ENCODE peak calls at places on chromosomes 16 and 17, in eight cellular contexts. M is stomach, N is transverse colon, E is tibial nerve, A is A549, Z is endothelial cell of umbilical vein, P is body of pancreas, G is adrenal gland. D is an unnamed sample. For H3K4me1, the result is how much of the 10 kb centered on the place peaks cover.

GRCh38 chr17:48552453-48553189 is 7.7 kb upstream of the HOXB2 start:
- DNase-seq in M (no peak), N (no peak), E (no peak), A (no peak), Z (no peak), P (no peak), G (no peak), D (no peak)

GRCh38 chr16:11743308-11744074 is 834 bp upstream of the TXNDC11 start:
- DNase-seq in M (peak), N (peak), E (peak), A (peak), Z (peak), P (peak), G (peak), D (peak)

GRCh38 chr17:74280093-74280513 is 6.1 kb downstream of the DNAI2 start:
- DNase-seq in M (no peak), N (peak), E (no peak), A (no peak), Z (no peak), P (no peak), G (no peak), D (no peak)

GRCh38 chr16:82088483-82088882 is 53.4 kb downstream of the HSD17B2 start:
- DNase-seq in M (no peak), N (no peak), E (no peak), A (no peak), Z (no peak), P (no peak), G (no peak), D (peak)

GRCh38 chr17:79406316-79406715 is 204.5 kb downstream of the RBFOX3 start:
- DNase-seq in M (no peak), N (no peak), E (no peak), A (no peak), Z (peak), P (no peak), G (no peak), D (no peak)

GRCh38 chr17:4877089-4877488 is 22.2 kb upstream of the C17orf107 start:
- DNase-seq in M (no peak), N (no peak), E (no peak), A (no peak), Z (no peak), P (no peak), G (no peak), D (no peak)

GRCh38 chr17:62727916-62728672 is 80.0 kb downstream of the MARCHF10 start:
- DNase-seq in M (no peak), N (no peak), E (no peak), A (peak), Z (peak), P (no peak), G (no peak), D (no peak)

GRCh38 chr17:31202968-31203367 is 94.1 kb downstream of the OMG start:
- DNase-seq in M (no peak), N (no peak), E (no peak), A (no peak), Z (no peak), P (no peak), G (no peak), D (no peak)

GRCh38 chr16:3835089-3835602 is 45.4 kb downstream of the CREBBP start:
- DNase-seq in M (no peak), N (no peak), E (no peak), A (no peak), Z (no peak), P (no peak), G (no peak), D (no peak)

GRCh38 chr16:50841081-50841886 is 99.4 kb downstream of the CYLD start:
- DNase-seq in M (no peak), N (no peak), E (no peak), A (no peak), Z (no peak), P (no peak), G (peak), D (no peak)

GRCh38 chr16:85610446-85611204 is 2.5 kb upstream of the GSE1 start:
- DNase-seq in M (peak), N (peak), E (peak), A (peak), Z (peak), P (peak), G (peak), D (peak)

GRCh38 chr16:85612191-85612800 is 826 bp upstream of the GSE1 start:
- DNase-seq in M (peak), N (peak), E (peak), A (peak), Z (no peak), P (peak), G (peak), D (peak)

GRCh38 chr16:85612801-85613608 is at the start of gene GSE1:
- DNase-seq in M (peak), N (peak), E (peak), A (peak), Z (peak), P (peak), G (peak), D (peak)

GRCh38 chr16:85611205-85611454 is 2.0 kb upstream of the GSE1 start:
- DNase-seq in M (no peak), N (no peak), E (no peak), A (peak), Z (no peak), P (no peak), G (no peak), D (no peak)

GRCh38 chr16:85611455-85612190 is 1.5 kb upstream of the GSE1 start:
- DNase-seq in M (peak), N (peak), E (peak), A (peak), Z (peak), P (peak), G (peak), D (peak)
- TF ChIP-seq POLR2A in M (no peak), N (peak), E (peak), A (peak), Z (no peak), P (peak), G (no peak), D (peak)

DNA sequence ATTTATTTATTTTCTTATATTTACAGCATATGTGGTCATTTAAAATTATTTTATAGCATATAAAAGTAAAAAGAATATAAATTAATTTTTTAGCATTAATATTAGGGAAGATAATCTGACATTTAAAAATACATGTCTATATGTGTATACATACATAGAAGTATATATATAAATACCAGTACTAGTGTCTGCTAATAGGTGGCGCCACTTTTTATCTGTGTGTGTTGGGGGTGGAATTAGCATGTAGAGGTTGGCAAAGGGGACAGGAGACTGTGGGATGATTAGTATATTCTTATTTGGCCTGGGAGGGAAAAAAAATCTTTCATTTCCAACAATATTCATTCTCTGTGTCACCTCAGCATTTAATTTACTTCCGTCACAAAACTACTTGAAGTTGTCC is 359.1 kb downstream of the WWOX start:
- DNase-seq in M (no peak), N (no peak), E (no peak), A (no peak), Z (no peak), P (no peak), G (no peak), D (no peak)
- TF ChIP-seq CTCF in M (no peak), N (no peak), E (no peak), A (no peak), Z (no peak), P (no peak), G (no peak), D (no peak)

GRCh38 chr17:75739801-75740200 is 18.5 kb downstream of the ITGB4 start:
- DNase-seq in M (no peak), N (no peak), E (no peak), A (no peak), Z (no peak), P (no peak), G (no peak), D (no peak)

GRCh38 chr17:75740215-75740614 is 19.0 kb downstream of the ITGB4 start:
- DNase-seq in M (no peak), N (no peak), E (no peak), A (no peak), Z (no peak), P (no peak), G (no peak), D (no peak)

GRCh38 chr17:75740631-75741077 is 19.4 kb downstream of the ITGB4 start:
- DNase-seq in M (no peak), N (no peak), E (no peak), A (no peak), Z (no peak), P (no peak), G (no peak), D (no peak)

GRCh38 chr17:75743625-75744206 is 21.3 kb downstream of the GALK1 start:
- DNase-seq in M (no peak), N (no peak), E (no peak), A (no peak), Z (no peak), P (no peak), G (no peak), D (no peak)

GRCh38 chr17:75742337-75742736 is 21.1 kb downstream of the ITGB4 start:
- DNase-seq in M (no peak), N (no peak), E (no peak), A (no peak), Z (no peak), P (no peak), G (no peak), D (no peak)
- H3K4me1 ChIP-seq in M (under half), N (under half), E (under half), A (under half), Z (under half), P (under half), G (under half), D (under half)

GRCh38 chr17:21298056-21298982 is 13.8 kb downstream of the MAP2K3 start:
- DNase-seq in M (no peak), N (no peak), E (no peak), A (no peak), Z (no peak), P (no peak), G (no peak), D (no peak)

GRCh38 chr17:21296097-21297025 is 11.8 kb downstream of the MAP2K3 start:
- DNase-seq in M (peak), N (no peak), E (no peak), A (no peak), Z (no peak), P (peak), G (no peak), D (no peak)

GRCh38 chr17:21295036-21295952 is 10.8 kb downstream of the MAP2K3 start:
- DNase-seq in M (peak), N (peak), E (no peak), A (peak), Z (peak), P (peak), G (no peak), D (no peak)

GRCh38 chr17:21297597-21297996 is 13.1 kb downstream of the MAP2K3 start:
- DNase-seq in M (no peak), N (no peak), E (no peak), A (no peak), Z (no peak), P (no peak), G (no peak), D (no peak)

GRCh38 chr17:21297026-21297520 is 12.6 kb downstream of the MAP2K3 start:
- DNase-seq in M (no peak), N (no peak), E (no peak), A (no peak), Z (no peak), P (no peak), G (no peak), D (no peak)
- TF ChIP-seq POLR2A in M (no peak), N (no peak), E (no peak), A (no peak), Z (no peak), P (no peak), G (no peak), D (no peak)

GRCh38 chr17:15408803-15409202 is 58.6 kb downstream of the CDRT4 start:
- DNase-seq in M (no peak), N (no peak), E (no peak), A (peak), Z (no peak), P (no peak), G (no peak), D (no peak)

GRCh38 chr17:15413101-15413750 is 54.2 kb downstream of the CDRT4 start:
- DNase-seq in M (no peak), N (no peak), E (no peak), A (no peak), Z (no peak), P (no peak), G (no peak), D (no peak)

GRCh38 chr17:15412606-15413005 is 54.8 kb downstream of the CDRT4 start:
- DNase-seq in M (no peak), N (no peak), E (no peak), A (no peak), Z (no peak), P (no peak), G (no peak), D (no peak)

GRCh38 chr17:15409721-15410247 is 57.6 kb downstream of the CDRT4 start:
- DNase-seq in M (no peak), N (peak), E (peak), A (no peak), Z (no peak), P (no peak), G (no peak), D (peak)

GRCh38 chr17:15411556-15412198 is 55.7 kb downstream of the CDRT4 start:
- DNase-seq in M (no peak), N (no peak), E (peak), A (no peak), Z (no peak), P (no peak), G (peak), D (peak)
- TF ChIP-seq CTCF in M (no peak), N (no peak), E (no peak), A (no peak), Z (no peak), P (no peak), G (no peak), D (no peak)

GRCh38 chr17:57862990-57863667 is 13.3 kb upstream of the MRPS23 start:
- DNase-seq in M (no peak), N (no peak), E (no peak), A (no peak), Z (no peak), P (no peak), G (no peak), D (peak)
- H3K4me1 ChIP-seq in M (under half), N (under half), E (half or more), A (half or more), Z (under half), P (under half), G (under half), D (under half)

GRCh38 chr17:28404461-28404811 is 1.6 kb downstream of the SLC46A1 start:
- DNase-seq in M (no peak), N (no peak), E (no peak), A (no peak), Z (no peak), P (no peak), G (no peak), D (no peak)

GRCh38 chr17:28404007-28404406 is 2.0 kb downstream of the SLC46A1 start:
- DNase-seq in M (no peak), N (no peak), E (no peak), A (no peak), Z (no peak), P (no peak), G (no peak), D (no peak)

GRCh38 chr17:28405632-28406477 is at the start of gene SLC46A1:
- DNase-seq in M (peak), N (peak), E (peak), A (peak), Z (peak), P (peak), G (peak), D (peak)

GRCh38 chr17:28406478-28406824 is 439 bp upstream of the SLC46A1 start:
- DNase-seq in M (no peak), N (no peak), E (no peak), A (no peak), Z (no peak), P (no peak), G (peak), D (no peak)

GRCh38 chr17:28404812-28405570 is 1.0 kb downstream of the SLC46A1 start:
- DNase-seq in M (peak), N (no peak), E (no peak), A (no peak), Z (no peak), P (peak), G (peak), D (no peak)
- TF ChIP-seq POLR2A in M (no peak), N (no peak), E (no peak), A (no peak), Z (no peak), P (peak), G (no peak), D (no peak)

DNA sequence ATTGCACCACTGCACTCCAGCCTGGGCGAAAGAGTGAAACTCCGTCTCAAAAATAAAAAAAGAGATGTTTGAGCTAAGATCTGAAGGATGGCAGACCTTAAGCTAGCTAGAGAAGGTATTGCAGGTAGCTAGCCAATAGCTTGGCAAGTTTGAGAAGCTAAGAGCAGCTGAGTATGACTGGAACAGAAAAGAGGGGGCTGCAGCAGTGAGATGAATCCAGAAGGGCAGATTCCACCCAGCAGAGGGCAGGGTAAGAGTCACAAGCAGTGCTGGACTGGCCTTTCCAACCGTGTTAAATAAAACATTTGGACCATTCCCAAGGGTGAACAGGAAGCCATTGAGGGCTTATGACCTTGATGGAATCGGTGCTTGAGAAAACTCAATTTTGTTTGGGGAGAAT is 5.7 kb upstream of the PHAF1 start:
- DNase-seq in M (no peak), N (no peak), E (no peak), A (peak), Z (peak), P (peak), G (peak), D (no peak)
- TF ChIP-seq CTCF in M (peak), N (no peak), E (peak), A (peak), Z (peak), P (peak), G (peak), D (peak)